ENCODE peak calls at places on chromosomes 2 and 18, in seven cellular contexts. R is NCI-H460, P is fibroblast of the aortic adventitia, T is GM20000, W is heart left ventricle, C is trophoblast cell, U is RWPE2. S is an unnamed sample.
A peak's percentile ranks its signal among the peaks of the same experiment; 100 is the strongest.

GRCh38 chr2:215652432-215652831 is 216.6 kb upstream of the FN1 start:
- DNase-seq in R (no peak), P (peak; percentile 94), T (no peak), W (no peak), C (no peak), U (no peak), S (no peak)

GRCh38 chr2:11757101-11757500 is 10.7 kb downstream of the LPIN1 start:
- DNase-seq in R (no peak), P (no peak), T (no peak), W (no peak), C (no peak), U (no peak), S (no peak)

GRCh38 chr2:236507393-236508085 is 62.1 kb upstream of the ACKR3 start:
- DNase-seq in R (no peak), P (peak; percentile 23), T (peak; percentile 74), W (peak; percentile 42), C (peak; percentile 51), U (peak; percentile 78), S (no peak)

GRCh38 chr2:188852752-188853151 is 121.4 kb upstream of the COL3A1 start:
- DNase-seq in R (no peak), P (peak; percentile 35), T (no peak), W (no peak), C (no peak), U (no peak), S (no peak)

GRCh38 chr2:98522854-98523253 is 78.2 kb downstream of the INPP4A start:
- DNase-seq in R (no peak), P (no peak), T (no peak), W (no peak), C (no peak), U (no peak), S (no peak)

GRCh38 chr2:135650721-135651120 is 90.9 kb upstream of the UBXN4 start:
- DNase-seq in R (no peak), P (no peak), T (no peak), W (no peak), C (no peak), U (no peak), S (no peak)

GRCh38 chr2:240596080-240596460 is 9.5 kb downstream of the CAPN10 start:
- DNase-seq in R (no peak), P (no peak), T (no peak), W (peak; percentile 41), C (no peak), U (peak; percentile 55), S (no peak)

GRCh38 chr2:91477731-91478672 is 2786.5 kb downstream of the RPIA start:
- DNase-seq in R (no peak), P (no peak), T (no peak), W (peak; percentile 25), C (no peak), U (peak; percentile 76), S (peak; percentile 56)

GRCh38 chr2:196592912-196593881 is 46.3 kb upstream of the CCDC150 start:
- DNase-seq in R (peak; percentile 32), P (peak; percentile 59), T (peak; percentile 80), W (peak; percentile 56), C (peak; percentile 36), U (no peak), S (no peak)

GRCh38 chr2:43634604-43635306 is 2.3 kb upstream of the PLEKHH2 start:
- DNase-seq in R (peak; percentile 38), P (peak; percentile 82), T (no peak), W (no peak), C (no peak), U (no peak), S (no peak)

GRCh38 chr18:8747440-8747937 is 42.1 kb downstream of the MTCL1 start:
- DNase-seq in R (no peak), P (peak; percentile 62), T (no peak), W (no peak), C (no peak), U (no peak), S (peak; percentile 38)

GRCh38 chr18:32424696-32425095 is 46.0 kb downstream of the GAREM1 start:
- DNase-seq in R (no peak), P (peak; percentile 60), T (no peak), W (no peak), C (no peak), U (no peak), S (no peak)

GRCh38 chr2:40625849-40626248 is 174.0 kb upstream of the SLC8A1 start:
- DNase-seq in R (peak; percentile 23), P (peak; percentile 75), T (no peak), W (no peak), C (peak; percentile 9), U (no peak), S (no peak)

GRCh38 chr18:78643981-78644380 is 335.6 kb upstream of the SALL3 start:
- DNase-seq in R (no peak), P (no peak), T (no peak), W (no peak), C (no peak), U (no peak), S (no peak)

GRCh38 chr2:241855245-241855887 is 3.3 kb downstream of the PDCD1 start:
- DNase-seq in R (no peak), P (no peak), T (peak; percentile 12), W (peak; percentile 20), C (no peak), U (no peak), S (no peak)

GRCh38 chr18:2466978-2467377 is 104.3 kb downstream of the METTL4 start:
- DNase-seq in R (no peak), P (no peak), T (no peak), W (no peak), C (no peak), U (no peak), S (no peak)

GRCh38 chr2:229071292-229071976 is 199.7 kb downstream of the PID1 start:
- DNase-seq in R (no peak), P (peak; percentile 24), T (no peak), W (peak; percentile 36), C (peak; percentile 50), U (no peak), S (no peak)

GRCh38 chr2:113124984-113125855 is 2.2 kb upstream of the IL1RN start:
- DNase-seq in R (no peak), P (no peak), T (no peak), W (no peak), C (peak; percentile 53), U (no peak), S (no peak)

GRCh38 chr2:133171396-133172004 is 396.8 kb downstream of the NCKAP5 start:
- DNase-seq in R (peak; percentile 77), P (peak; percentile 82), T (peak; percentile 14), W (no peak), C (peak; percentile 4), U (no peak), S (no peak)

GRCh38 chr2:235779444-235779896 is 285.6 kb downstream of the AGAP1 start:
- DNase-seq in R (peak; percentile 72), P (peak; percentile 65), T (peak; percentile 70), W (peak; percentile 69), C (peak; percentile 84), U (no peak), S (peak; percentile 67)

GRCh38 chr2:16068233-16068940 is 128.0 kb downstream of the MYCN start:
- DNase-seq in R (no peak), P (no peak), T (no peak), W (no peak), C (no peak), U (no peak), S (no peak)

GRCh38 chr2:12514631-12515437 is 201.9 kb upstream of the TRIB2 start:
- DNase-seq in R (no peak), P (no peak), T (no peak), W (no peak), C (no peak), U (no peak), S (no peak)

GRCh38 chr2:121897335-121897970 is 142.0 kb downstream of the TSN start:
- DNase-seq in R (peak; percentile 64), P (peak; percentile 16), T (peak; percentile 72), W (no peak), C (peak; percentile 15), U (no peak), S (no peak)

GRCh38 chr18:49949991-49950395 is 136.7 kb upstream of the ACAA2 start:
- DNase-seq in R (no peak), P (no peak), T (no peak), W (no peak), C (no peak), U (no peak), S (no peak)

GRCh38 chr2:100957971-100958653 is 44.0 kb upstream of the RPL31 start:
- DNase-seq in R (no peak), P (peak; percentile 98), T (no peak), W (peak; percentile 40), C (no peak), U (no peak), S (peak; percentile 79)

GRCh38 chr2:85806358-85807118 is 52.7 kb downstream of the ATOH8 start:
- DNase-seq in R (no peak), P (peak; percentile 35), T (no peak), W (no peak), C (no peak), U (no peak), S (no peak)